ENCODE peak calls at places on chromosomes 5 and 9, in nine cellular contexts. Q is neuronal stem cell, X is IMR-90, V is mesendoderm, S is MM.1S, L is GM23248, P is colonic mucosa, M is mammary epithelial cell, B is DND-41. K is an unnamed sample. For H3K27me3, the result is how much of the 10 kb centered on the place peaks cover.

GRCh38 chr5:142316051-142316450 is 8.8 kb downstream of the SPRY4 start:
- DNase-seq in Q (no peak), X (peak), V (no peak), S (peak), L (peak), P (no peak), M (no peak), B (peak), K (peak)

GRCh38 chr5:82105457-82105856 is 133.6 kb downstream of the ATG10 start:
- DNase-seq in Q (no peak), X (peak), V (no peak), S (no peak), L (peak), P (no peak), M (peak), B (no peak), K (peak)

GRCh38 chr5:179439181-179439990 is 94.1 kb upstream of the ADAMTS2 start:
- DNase-seq in Q (no peak), X (no peak), V (no peak), S (no peak), L (no peak), P (no peak), M (no peak), B (no peak), K (no peak)

GRCh38 chr5:33032161-33033085 is 321.3 kb downstream of the NPR3 start:
- DNase-seq in Q (no peak), X (peak), V (no peak), S (no peak), L (peak), P (no peak), M (no peak), B (no peak), K (peak)

GRCh38 chr5:138696501-138696900 is 56.7 kb upstream of the CTNNA1 start:
- DNase-seq in Q (no peak), X (peak), V (no peak), S (no peak), L (peak), P (no peak), M (peak), B (no peak), K (peak)

GRCh38 chr9:114370251-114370984 is 17.4 kb downstream of the AKNA start:
- DNase-seq in Q (no peak), X (no peak), V (peak), S (no peak), L (no peak), P (no peak), M (no peak), B (peak), K (no peak)

GRCh38 chr9:38047301-38048251 is 21.5 kb downstream of the SHB start:
- DNase-seq in Q (no peak), X (peak), V (peak), S (no peak), L (peak), P (peak), M (peak), B (peak), K (peak)

GRCh38 chr5:40655138-40655537 is 24.6 kb upstream of the PTGER4 start:
- DNase-seq in Q (no peak), X (no peak), V (no peak), S (no peak), L (no peak), P (no peak), M (no peak), B (no peak), K (no peak)

GRCh38 chr9:131405429-131405828 is 11.5 kb downstream of the PRRC2B start:
- DNase-seq in Q (no peak), X (peak), V (peak), S (no peak), L (peak), P (no peak), M (no peak), B (no peak), K (peak)

GRCh38 chr5:55232194-55232984 is 1.0 kb downstream of the CCNO start:
- DNase-seq in Q (peak), X (no peak), V (peak), S (no peak), L (peak), P (peak), M (peak), B (no peak), K (peak)

GRCh38 chr5:34555699-34556513 is 100.2 kb upstream of the RAI14 start:
- DNase-seq in Q (no peak), X (no peak), V (peak), S (no peak), L (no peak), P (no peak), M (no peak), B (no peak), K (no peak)

GRCh38 chr5:55418994-55419991 is 111.5 kb downstream of the MTREX start:
- DNase-seq in Q (no peak), X (peak), V (peak), S (peak), L (peak), P (no peak), M (no peak), B (no peak), K (peak)

GRCh38 chr5:67160985-67161384 is 35.6 kb downstream of the CD180 start:
- DNase-seq in Q (no peak), X (peak), V (peak), S (no peak), L (peak), P (no peak), M (peak), B (peak), K (peak)
- H3K9ac ChIP-seq in Q (no peak), X (no peak), V (no peak), S (no peak), L (peak), P (no peak), M (peak), B (no peak), K (peak)

DNA sequence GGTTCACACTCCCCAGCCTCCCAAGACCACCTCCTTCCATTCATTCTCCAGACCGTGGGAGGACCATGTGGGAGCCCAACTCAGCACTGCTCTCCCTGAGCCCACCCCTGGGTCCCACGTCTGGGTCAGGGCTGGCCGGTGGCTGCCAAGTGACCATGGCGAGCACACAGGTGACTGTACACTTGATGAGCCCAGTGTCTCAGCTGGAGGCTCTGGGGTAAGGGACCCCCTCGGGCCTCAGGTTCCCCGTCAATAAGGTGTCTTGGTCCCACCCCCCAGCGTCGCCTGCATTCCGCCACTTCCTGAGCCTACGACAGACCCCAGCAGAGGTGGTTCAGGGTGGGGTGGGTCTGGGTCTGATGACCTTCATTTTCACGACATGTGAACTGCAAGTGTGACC is 38.8 kb downstream of the HK3 start:
- DNase-seq in Q (no peak), X (no peak), V (no peak), S (no peak), L (no peak), P (no peak), M (no peak), B (no peak), K (no peak)
- H3K27me3 ChIP-seq in Q (under half), X (half or more), V (under half), S (half or more), L (under half), P (under half), M (under half), B (under half), K (half or more)

GRCh38 chr9:92481029-92481633 is 1.2 kb downstream of the ASPN start:
- DNase-seq in Q (no peak), X (no peak), V (peak), S (no peak), L (peak), P (no peak), M (peak), B (no peak), K (peak)
- H3K9ac ChIP-seq in Q (no peak), X (no peak), V (no peak), S (no peak), L (peak), P (no peak), M (no peak), B (no peak), K (peak)

GRCh38 chr5:1151316-1151715 is 39.5 kb upstream of the SLC12A7 start:
- DNase-seq in Q (no peak), X (no peak), V (no peak), S (no peak), L (no peak), P (no peak), M (no peak), B (no peak), K (no peak)

GRCh38 chr5:1152156-1152555 is 40.3 kb upstream of the SLC12A7 start:
- DNase-seq in Q (no peak), X (no peak), V (no peak), S (peak), L (no peak), P (no peak), M (no peak), B (no peak), K (no peak)

GRCh38 chr5:1150866-1151265 is 39.0 kb upstream of the SLC12A7 start:
- DNase-seq in Q (no peak), X (no peak), V (no peak), S (no peak), L (no peak), P (no peak), M (no peak), B (no peak), K (no peak)

GRCh38 chr5:1153428-1153827 is 41.6 kb upstream of the SLC12A7 start:
- DNase-seq in Q (no peak), X (no peak), V (no peak), S (no peak), L (no peak), P (no peak), M (no peak), B (no peak), K (no peak)

GRCh38 chr5:1152771-1153282 is 41.0 kb upstream of the SLC12A7 start:
- DNase-seq in Q (no peak), X (no peak), V (no peak), S (no peak), L (no peak), P (no peak), M (no peak), B (no peak), K (peak)
- H3K27me3 ChIP-seq in Q (under half), X (half or more), V (under half), S (under half), L (under half), P (under half), M (under half), B (under half), K (half or more)

GRCh38 chr9:73199886-73200285 is 48.2 kb downstream of the ANXA1 start:
- DNase-seq in Q (no peak), X (no peak), V (peak), S (no peak), L (no peak), P (no peak), M (no peak), B (no peak), K (no peak)

GRCh38 chr9:73199448-73199847 is 47.8 kb downstream of the ANXA1 start:
- DNase-seq in Q (no peak), X (no peak), V (no peak), S (no peak), L (no peak), P (no peak), M (no peak), B (no peak), K (no peak)

GRCh38 chr9:73204910-73205309 is 53.2 kb downstream of the ANXA1 start:
- DNase-seq in Q (no peak), X (no peak), V (no peak), S (no peak), L (no peak), P (no peak), M (no peak), B (no peak), K (no peak)

GRCh38 chr9:73202992-73203391 is 51.3 kb downstream of the ANXA1 start:
- DNase-seq in Q (no peak), X (no peak), V (no peak), S (no peak), L (no peak), P (no peak), M (no peak), B (peak), K (no peak)

DNA sequence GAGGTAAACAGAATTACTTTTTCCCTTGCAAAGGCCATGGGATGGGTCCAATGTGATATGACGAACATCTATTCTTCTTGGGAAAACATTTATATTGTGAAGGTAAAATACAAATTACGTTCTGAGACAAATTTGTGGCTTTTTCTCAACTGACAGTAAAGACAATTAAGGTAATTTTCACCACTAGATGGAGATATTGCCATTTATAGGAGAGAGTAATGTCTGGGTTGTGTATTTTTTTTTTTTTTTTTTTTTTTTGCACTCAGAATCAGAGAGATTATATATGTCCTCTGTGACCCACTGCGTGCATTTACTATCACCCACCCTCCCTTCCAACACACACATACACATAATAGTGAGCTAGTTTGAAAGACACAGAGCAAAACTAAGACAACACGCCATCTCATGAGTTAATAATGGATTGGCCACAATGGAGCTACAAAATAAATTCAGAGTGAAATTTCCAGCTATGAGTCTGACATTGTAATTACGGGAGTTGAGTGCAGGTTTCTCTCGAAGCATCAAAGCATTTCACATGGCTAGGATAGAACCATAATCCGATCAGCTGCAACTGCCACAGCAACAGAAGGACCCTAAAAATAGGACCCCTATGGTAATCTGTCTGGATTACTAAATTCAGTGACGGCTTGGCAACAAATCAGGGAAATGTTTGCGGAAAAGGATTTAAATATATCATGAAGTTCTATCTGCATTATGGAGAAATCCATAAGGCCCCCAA is 49.2 kb downstream of the ANXA1 start:
- DNase-seq in Q (peak), X (peak), V (peak), S (peak), L (peak), P (no peak), M (no peak), B (no peak), K (peak)
- H3K9ac ChIP-seq in Q (no peak), X (no peak), V (no peak), S (no peak), L (no peak), P (no peak), M (no peak), B (no peak), K (peak)

GRCh38 chr9:14348241-14349140 is 34.5 kb upstream of the NFIB start:
- DNase-seq in Q (peak), X (no peak), V (peak), S (no peak), L (peak), P (no peak), M (peak), B (no peak), K (peak)
- H3K27me3 ChIP-seq in Q (under half), X (half or more), V (under half), S (under half), L (half or more), P (half or more), M (under half), B (under half), K (half or more)